ENCODE peak calls at places on chromosome 17, in seven cellular contexts. G, O, M, S, J, L and E are unnamed samples.

GRCh38 chr17:43714338-43715149 is 44.0 kb downstream of the SOST start:
- DNase-seq in S (no peak), O (no peak), L (no peak), G (no peak), J (no peak), M (no peak), E (peak)

GRCh38 chr17:58351182-58351581 is 819 bp downstream of the SUPT4H1 start:
- DNase-seq in G (no peak), M (no peak), S (no peak), J (no peak), O (no peak), L (no peak), E (no peak)

GRCh38 chr17:1398900-1399299 is 1.1 kb downstream of the YWHAE start:
- DNase-seq in J (no peak), O (no peak), L (no peak), M (no peak), S (no peak), G (no peak), E (no peak)

GRCh38 chr17:43832168-43832975 is 574 bp downstream of the MPP3 start:
- DNase-seq in J (peak), L (peak), S (no peak), O (no peak), M (no peak), G (peak), E (peak)

GRCh38 chr17:27780441-27781404 is 19.6 kb downstream of the NOS2 start:
- DNase-seq in L (no peak), S (no peak), J (no peak), G (no peak), O (no peak), M (no peak), E (no peak)

GRCh38 chr17:79388556-79389295 is 222.1 kb downstream of the RBFOX3 start:
- DNase-seq in O (no peak), S (peak), G (peak), J (peak), M (no peak), L (peak), E (peak)

GRCh38 chr17:7321466-7321865 is 6.3 kb upstream of the GPS2 start:
- DNase-seq in J (no peak), G (no peak), M (no peak), S (no peak), O (no peak), L (no peak), E (no peak)

GRCh38 chr17:8366231-8366630 is 10.3 kb downstream of the KRABD2 start:
- DNase-seq in O (no peak), M (no peak), S (no peak), G (no peak), L (no peak), J (no peak), E (peak)

GRCh38 chr17:14464741-14465140 is 163.9 kb downstream of the HS3ST3B1 start:
- DNase-seq in O (no peak), M (no peak), L (no peak), G (no peak), J (no peak), S (no peak), E (peak)

GRCh38 chr17:3533752-3534151 is 23.9 kb downstream of the TRPV3 start:
- DNase-seq in G (no peak), M (no peak), L (no peak), S (no peak), J (no peak), O (no peak), E (no peak)

GRCh38 chr17:70353408-70354092 is 184.2 kb downstream of the KCNJ2 start:
- DNase-seq in J (no peak), O (no peak), S (no peak), L (no peak), M (no peak), G (no peak), E (no peak)

GRCh38 chr17:59167571-59168001 is 12.0 kb downstream of the PRR11 start:
- DNase-seq in S (no peak), J (no peak), O (no peak), M (no peak), L (no peak), G (no peak), E (peak)

GRCh38 chr17:72187544-72187943 is 66.7 kb downstream of the SOX9 start:
- DNase-seq in M (no peak), J (no peak), O (no peak), S (no peak), G (no peak), L (no peak), E (peak)

GRCh38 chr17:386145-386876 is 33.7 kb upstream of the RPH3AL start:
- DNase-seq in J (peak), L (peak), O (peak), G (peak), M (peak), S (peak), E (peak)